ENCODE peak calls at places on chromosome 6, in eight cellular contexts. One of them, this sample, is unnamed.

GRCh38 chr6:20632696-20633095 is 98.4 kb downstream of the CDKAL1 start:
- ATAC-seq in right lobe of liver: no peak
- ATAC-seq in IMR-90: no peak
- ATAC-seq in body of pancreas: no peak
- ATAC-seq in heart left ventricle: no peak
- ATAC-seq in K562: no peak
- ATAC-seq in upper lobe of left lung: no peak
- ATAC-seq in A549: no peak
- ATAC-seq in this sample: no peak

GRCh38 chr6:34100788-34101187 is 45.1 kb downstream of the GRM4 start:
- ATAC-seq in right lobe of liver: no peak
- ATAC-seq in IMR-90: no peak
- ATAC-seq in body of pancreas: no peak
- ATAC-seq in heart left ventricle: no peak
- ATAC-seq in K562: no peak
- ATAC-seq in upper lobe of left lung: no peak
- ATAC-seq in A549: no peak
- ATAC-seq in this sample: no peak

GRCh38 chr6:37207903-37208456 is 38.0 kb downstream of the PIM1 start:
- ATAC-seq in right lobe of liver: peak
- ATAC-seq in IMR-90: peak
- ATAC-seq in body of pancreas: peak
- ATAC-seq in heart left ventricle: peak
- ATAC-seq in K562: peak
- ATAC-seq in upper lobe of left lung: peak
- ATAC-seq in A549: peak
- ATAC-seq in this sample: peak

GRCh38 chr6:55818482-55818881 is 56.9 kb downstream of the BMP5 start:
- ATAC-seq in right lobe of liver: no peak
- ATAC-seq in IMR-90: no peak
- ATAC-seq in body of pancreas: no peak
- ATAC-seq in heart left ventricle: peak
- ATAC-seq in K562: no peak
- ATAC-seq in upper lobe of left lung: peak
- ATAC-seq in A549: no peak
- ATAC-seq in this sample: peak

GRCh38 chr6:2476376-2476775 is 231.0 kb upstream of the GMDS start:
- ATAC-seq in right lobe of liver: no peak
- ATAC-seq in IMR-90: no peak
- ATAC-seq in body of pancreas: no peak
- ATAC-seq in heart left ventricle: no peak
- ATAC-seq in K562: peak
- ATAC-seq in upper lobe of left lung: peak
- ATAC-seq in A549: peak
- ATAC-seq in this sample: no peak

GRCh38 chr6:57108691-57109090 is 18.7 kb downstream of the ZNF451 start:
- ATAC-seq in right lobe of liver: no peak
- ATAC-seq in IMR-90: no peak
- ATAC-seq in body of pancreas: no peak
- ATAC-seq in heart left ventricle: no peak
- ATAC-seq in K562: no peak
- ATAC-seq in upper lobe of left lung: no peak
- ATAC-seq in A549: no peak
- ATAC-seq in this sample: no peak

GRCh38 chr6:158785036-158785435 is 34.1 kb downstream of the EZR start:
- ATAC-seq in right lobe of liver: no peak
- ATAC-seq in IMR-90: no peak
- ATAC-seq in body of pancreas: no peak
- ATAC-seq in heart left ventricle: no peak
- ATAC-seq in K562: no peak
- ATAC-seq in upper lobe of left lung: peak
- ATAC-seq in A549: no peak
- ATAC-seq in this sample: no peak

GRCh38 chr6:89260832-89261231 is 43.7 kb upstream of the GABRR1 start:
- ATAC-seq in right lobe of liver: no peak
- ATAC-seq in IMR-90: no peak
- ATAC-seq in body of pancreas: peak
- ATAC-seq in heart left ventricle: peak
- ATAC-seq in K562: peak
- ATAC-seq in upper lobe of left lung: peak
- ATAC-seq in A549: no peak
- ATAC-seq in this sample: no peak

GRCh38 chr6:8278562-8278961 is 156.8 kb downstream of the SLC35B3 start:
- ATAC-seq in right lobe of liver: no peak
- ATAC-seq in IMR-90: no peak
- ATAC-seq in body of pancreas: no peak
- ATAC-seq in heart left ventricle: no peak
- ATAC-seq in K562: no peak
- ATAC-seq in upper lobe of left lung: no peak
- ATAC-seq in A549: no peak
- ATAC-seq in this sample: no peak

GRCh38 chr6:40399888-40400468 is 187.2 kb downstream of the LRFN2 start:
- ATAC-seq in right lobe of liver: peak
- ATAC-seq in IMR-90: no peak
- ATAC-seq in body of pancreas: peak
- ATAC-seq in heart left ventricle: no peak
- ATAC-seq in K562: peak
- ATAC-seq in upper lobe of left lung: no peak
- ATAC-seq in A549: no peak
- ATAC-seq in this sample: no peak

GRCh38 chr6:6661684-6662083 is 73.2 kb downstream of the LY86 start:
- ATAC-seq in right lobe of liver: peak
- ATAC-seq in IMR-90: no peak
- ATAC-seq in body of pancreas: peak
- ATAC-seq in heart left ventricle: peak
- ATAC-seq in K562: peak
- ATAC-seq in upper lobe of left lung: peak
- ATAC-seq in A549: no peak
- ATAC-seq in this sample: peak

GRCh38 chr6:24431045-24431451 is 28.3 kb downstream of the MRS2 start:
- ATAC-seq in right lobe of liver: peak
- ATAC-seq in IMR-90: peak
- ATAC-seq in body of pancreas: no peak
- ATAC-seq in heart left ventricle: peak
- ATAC-seq in K562: peak
- ATAC-seq in upper lobe of left lung: peak
- ATAC-seq in A549: peak
- ATAC-seq in this sample: no peak

GRCh38 chr6:3744211-3744900 is 7.2 kb downstream of the PXDC1 start:
- ATAC-seq in right lobe of liver: no peak
- ATAC-seq in IMR-90: no peak
- ATAC-seq in body of pancreas: no peak
- ATAC-seq in heart left ventricle: no peak
- ATAC-seq in K562: no peak
- ATAC-seq in upper lobe of left lung: no peak
- ATAC-seq in A549: no peak
- ATAC-seq in this sample: no peak

GRCh38 chr6:55822815-55823214 is 52.6 kb downstream of the BMP5 start:
- ATAC-seq in right lobe of liver: no peak
- ATAC-seq in IMR-90: peak
- ATAC-seq in body of pancreas: no peak
- ATAC-seq in heart left ventricle: no peak
- ATAC-seq in K562: no peak
- ATAC-seq in upper lobe of left lung: no peak
- ATAC-seq in A549: no peak
- ATAC-seq in this sample: no peak

GRCh38 chr6:164345856-164346496 is 931.5 kb downstream of the QKI start:
- ATAC-seq in right lobe of liver: no peak
- ATAC-seq in IMR-90: no peak
- ATAC-seq in body of pancreas: no peak
- ATAC-seq in heart left ventricle: peak
- ATAC-seq in K562: peak
- ATAC-seq in upper lobe of left lung: no peak
- ATAC-seq in A549: no peak
- ATAC-seq in this sample: no peak
- H3K27ac ChIP-seq in right lobe of liver: no peak
- H3K27ac ChIP-seq in IMR-90: no peak
- H3K27ac ChIP-seq in body of pancreas: no peak
- H3K27ac ChIP-seq in heart left ventricle: no peak
- H3K27ac ChIP-seq in K562: peak
- H3K27ac ChIP-seq in upper lobe of left lung: no peak
- H3K27ac ChIP-seq in A549: no peak
- H3K27ac ChIP-seq in this sample: no peak

DNA sequence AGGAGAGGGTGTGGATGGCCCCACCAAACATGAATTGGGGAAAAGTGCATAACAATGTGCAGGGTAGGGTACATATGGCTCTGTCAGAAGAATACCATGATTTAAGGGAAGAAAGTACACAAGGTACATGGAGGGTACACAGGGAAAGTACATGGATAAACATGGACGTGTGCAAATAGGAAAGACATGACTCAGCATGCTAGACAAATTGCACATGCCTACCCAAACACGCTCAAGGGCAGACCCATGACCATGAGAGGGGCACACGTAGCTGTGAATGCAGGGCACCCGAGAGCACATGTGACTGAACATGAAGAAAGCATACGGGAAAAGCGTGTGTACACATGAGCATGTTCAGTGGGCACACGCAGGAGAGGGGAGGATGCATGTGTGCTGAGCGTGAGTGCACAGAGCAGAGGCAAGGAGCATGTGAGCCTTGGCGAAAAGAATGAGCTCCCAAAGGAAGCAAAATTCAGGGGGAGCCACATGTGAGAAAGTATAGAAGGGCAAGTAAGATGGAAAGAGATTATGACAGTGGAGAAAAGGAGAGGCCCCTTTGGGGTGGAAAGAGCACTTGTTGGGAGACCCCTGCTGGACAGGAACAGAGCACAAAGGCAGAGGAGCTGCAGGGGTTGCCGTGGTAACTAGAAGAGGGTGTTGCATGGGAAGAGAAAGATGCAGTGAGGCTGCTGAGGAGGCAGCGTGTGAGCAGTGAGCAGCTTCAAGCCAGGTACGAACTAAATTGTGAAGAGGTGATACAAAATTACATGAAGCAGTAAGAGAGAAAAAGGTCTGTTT is 17.8 kb downstream of the OR2H2 start:
- ATAC-seq in right lobe of liver: no peak
- ATAC-seq in IMR-90: no peak
- ATAC-seq in body of pancreas: no peak
- ATAC-seq in heart left ventricle: no peak
- ATAC-seq in K562: peak
- ATAC-seq in upper lobe of left lung: no peak
- ATAC-seq in A549: peak
- ATAC-seq in this sample: no peak
- TF ChIP-seq CTCF in right lobe of liver: no peak
- TF ChIP-seq CTCF in IMR-90: peak
- TF ChIP-seq CTCF in body of pancreas: peak
- TF ChIP-seq CTCF in heart left ventricle: no peak
- TF ChIP-seq CTCF in K562: peak
- TF ChIP-seq CTCF in upper lobe of left lung: no peak
- TF ChIP-seq CTCF in A549: peak
- TF ChIP-seq CTCF in this sample: no peak

DNA sequence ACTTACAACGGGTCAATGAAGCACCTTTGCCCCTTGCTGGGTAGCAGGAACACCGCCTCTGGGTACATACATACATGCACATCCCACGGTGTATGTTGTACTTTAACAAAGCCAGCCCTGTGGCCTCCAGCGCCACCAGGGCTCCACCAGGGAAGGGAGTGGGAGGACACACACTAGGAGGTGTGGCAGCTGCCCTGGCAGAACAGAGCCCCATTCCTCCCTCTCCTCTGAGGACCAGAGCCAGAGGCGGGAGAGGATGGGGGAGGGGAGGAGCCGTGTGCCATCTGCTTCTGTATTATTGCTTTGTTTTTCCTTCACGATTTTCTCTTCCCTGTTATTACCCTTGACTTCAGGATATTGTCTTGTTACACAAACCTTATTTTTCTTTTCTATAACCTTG is 105.8 kb upstream of the TRAF3IP2 start:
- ATAC-seq in right lobe of liver: peak
- ATAC-seq in IMR-90: no peak
- ATAC-seq in body of pancreas: no peak
- ATAC-seq in heart left ventricle: peak
- ATAC-seq in K562: no peak
- ATAC-seq in upper lobe of left lung: no peak
- ATAC-seq in A549: no peak
- ATAC-seq in this sample: no peak
- TF ChIP-seq POLR2A in right lobe of liver: no peak
- TF ChIP-seq POLR2A in IMR-90: no peak
- TF ChIP-seq POLR2A in body of pancreas: no peak
- TF ChIP-seq POLR2A in heart left ventricle: no peak
- TF ChIP-seq POLR2A in K562: no peak
- TF ChIP-seq POLR2A in upper lobe of left lung: no peak
- TF ChIP-seq POLR2A in A549: no peak
- TF ChIP-seq POLR2A in this sample: no peak

DNA sequence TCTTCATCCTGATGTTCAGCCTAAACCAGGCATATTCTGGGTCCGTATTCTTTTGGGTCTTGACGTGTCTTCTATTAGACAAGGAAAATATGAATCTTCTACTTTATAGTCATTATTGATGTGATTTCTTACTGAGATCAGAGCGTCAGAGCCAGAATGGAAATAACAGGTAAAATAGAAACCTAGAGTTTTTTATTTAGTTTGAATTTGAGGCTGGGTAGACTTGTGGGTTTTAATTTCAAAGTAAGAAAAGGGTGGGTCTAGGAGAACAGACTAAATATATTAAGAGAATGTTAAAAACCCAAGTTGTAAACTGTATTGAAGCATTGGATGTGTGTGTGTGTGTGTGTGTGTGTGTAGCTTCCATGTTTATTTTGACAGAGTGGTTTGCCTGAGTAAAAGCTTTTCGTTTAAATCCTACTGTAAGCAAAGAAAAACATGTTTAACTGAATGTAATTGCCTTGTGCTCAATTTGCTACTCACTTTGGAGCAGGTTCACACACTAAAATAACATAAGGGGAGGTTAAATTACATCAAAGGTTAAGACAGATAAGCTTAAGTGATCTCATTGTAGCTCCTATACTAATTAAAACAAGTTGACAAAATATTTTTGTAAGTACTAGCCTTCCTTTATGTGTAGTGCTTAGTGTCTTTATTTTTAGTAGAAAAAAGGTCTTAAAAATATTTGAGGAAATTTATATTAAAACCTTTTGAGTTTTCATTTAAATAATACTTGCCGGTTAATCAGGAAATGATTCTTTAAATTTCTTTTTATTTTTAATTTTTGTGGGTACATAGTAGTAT is 17.4 kb downstream of the HECA start:
- ATAC-seq in right lobe of liver: no peak
- ATAC-seq in IMR-90: peak
- ATAC-seq in body of pancreas: no peak
- ATAC-seq in heart left ventricle: no peak
- ATAC-seq in K562: no peak
- ATAC-seq in upper lobe of left lung: no peak
- ATAC-seq in A549: no peak
- ATAC-seq in this sample: no peak
- H3K27ac ChIP-seq in right lobe of liver: no peak
- H3K27ac ChIP-seq in IMR-90: peak
- H3K27ac ChIP-seq in body of pancreas: no peak
- H3K27ac ChIP-seq in heart left ventricle: no peak
- H3K27ac ChIP-seq in K562: no peak
- H3K27ac ChIP-seq in upper lobe of left lung: no peak
- H3K27ac ChIP-seq in A549: no peak
- H3K27ac ChIP-seq in this sample: no peak

This sample was measured in gastroesophageal sphincter.